ENCODE peak calls at places on chromosomes 6 and 20, in nine cellular contexts. Q is mesendoderm; L is amygdala; A is effector memory CD8-positive, alpha-beta T cell; S is GM23248; P is AG08396; O is astrocyte of the spinal cord; X is cardiac fibroblast; B is keratinocyte. V is an unnamed sample.

GRCh38 chr20:43798591-43799149 is 71.9 kb upstream of the GTSF1L start:
- DNase-seq in B (no peak), A (no peak), O (no peak), Q (no peak), P (no peak), L (no peak), X (no peak), S (no peak), V (no peak)

GRCh38 chr6:31246051-31246495 is 25.8 kb downstream of the HLA-C start:
- DNase-seq in B (peak), A (no peak), X (peak), Q (peak), S (peak), P (peak), L (no peak), O (peak), V (no peak)

GRCh38 chr6:53766930-53767329 is 27.9 kb upstream of the LRRC1 start:
- DNase-seq in X (no peak), B (no peak), Q (no peak), O (no peak), P (no peak), A (no peak), S (no peak), L (no peak), V (no peak)

GRCh38 chr6:26454641-26455040 is 3.1 kb upstream of the BTN2A1 start:
- DNase-seq in A (no peak), P (no peak), X (peak), Q (no peak), B (no peak), O (no peak), S (peak), L (no peak), V (no peak)

GRCh38 chr6:1757133-1757532 is 147.4 kb downstream of the FOXC1 start:
- DNase-seq in B (no peak), O (no peak), A (no peak), S (no peak), Q (no peak), P (no peak), X (no peak), L (no peak), V (no peak)

GRCh38 chr20:4699216-4699615 is 22.5 kb upstream of the PRND start:
- DNase-seq in L (no peak), O (no peak), P (no peak), A (no peak), S (no peak), Q (no peak), B (no peak), X (no peak), V (no peak)

GRCh38 chr6:147904416-147904815 is 395.9 kb downstream of the SAMD5 start:
- DNase-seq in B (no peak), A (no peak), X (no peak), O (no peak), L (no peak), S (no peak), P (no peak), Q (peak), V (no peak)

GRCh38 chr6:15544321-15544900 is 118.4 kb downstream of the DTNBP1 start:
- DNase-seq in O (peak), B (no peak), L (no peak), X (peak), P (no peak), Q (no peak), A (no peak), S (peak), V (no peak)

GRCh38 chr6:52399511-52400315 is 20.4 kb upstream of the EFHC1 start:
- DNase-seq in P (peak), S (peak), L (no peak), Q (peak), X (peak), A (peak), B (no peak), O (peak), V (no peak)

GRCh38 chr20:57389695-57390603 is 1.2 kb upstream of the RBM38 start:
- DNase-seq in S (no peak), P (no peak), B (no peak), O (no peak), X (no peak), Q (peak), L (no peak), A (peak), V (no peak)

GRCh38 chr6:90322976-90323474 is 26.4 kb upstream of the BACH2 start:
- DNase-seq in X (no peak), Q (no peak), P (no peak), L (no peak), B (no peak), S (no peak), O (no peak), A (no peak), V (no peak)

GRCh38 chr6:44925100-44925739 is 402.9 kb upstream of the RUNX2 start:
- DNase-seq in X (peak), S (peak), L (no peak), B (no peak), O (peak), Q (peak), A (peak), P (no peak), V (no peak)

GRCh38 chr6:39026175-39026574 is 22.4 kb upstream of the GLP1R start:
- DNase-seq in P (no peak), X (no peak), L (no peak), S (no peak), B (no peak), O (no peak), Q (no peak), A (no peak), V (no peak)

GRCh38 chr6:44072452-44072958 is 54.7 kb downstream of the MRPL14 start:
- DNase-seq in B (no peak), A (no peak), P (no peak), S (no peak), Q (no peak), X (no peak), O (no peak), L (no peak), V (no peak)

GRCh38 chr6:155604991-155605390 is 149.4 kb upstream of the NOX3 start:
- DNase-seq in Q (no peak), B (no peak), S (no peak), A (no peak), P (peak), L (no peak), X (peak), O (no peak), V (no peak)

GRCh38 chr6:125149256-125150144 is 4.1 kb upstream of the TPD52L1 start:
- DNase-seq in X (peak), Q (no peak), L (no peak), S (peak), P (peak), B (no peak), A (no peak), O (peak), V (no peak)